ENCODE peak calls at places on chromosomes 4 and X, in nine cellular contexts. Y is breast epithelium, R is psoas muscle, E is body of pancreas, P is mammary epithelial cell, V is heart right ventricle, O is prostate gland, F is HFF-Myc, C is endothelial cell of umbilical vein. L is an unnamed sample.

GRCh38 chrX:148385471-148385870 is 114.9 kb upstream of the AFF2 start:
- DNase-seq in Y (no peak), R (no peak), E (no peak), P (no peak), V (no peak), O (no peak), F (no peak), C (no peak), L (no peak)

GRCh38 chr4:106659386-106659785 is 290.8 kb upstream of the GIMD1 start:
- DNase-seq in Y (no peak), R (no peak), E (no peak), P (peak; percentile 69), V (no peak), O (no peak), F (no peak), C (no peak), L (no peak)

GRCh38 chrX:2892816-2893215 is 36.3 kb downstream of the ARSD start:
- DNase-seq in Y (no peak), R (no peak), E (no peak), P (no peak), V (no peak), O (no peak), F (no peak), C (no peak), L (no peak)

GRCh38 chr4:98745372-98745771 is 87.0 kb upstream of the TSPAN5 start:
- DNase-seq in Y (no peak), R (no peak), E (no peak), P (peak; percentile 32), V (no peak), O (no peak), F (no peak), C (no peak), L (no peak)

GRCh38 chr4:76850010-76850441 is 47.9 kb downstream of the SOWAHB start:
- DNase-seq in Y (peak; percentile 27), R (no peak), E (no peak), P (peak; percentile 97), V (no peak), O (peak; percentile 81), F (peak; percentile 75), C (peak; percentile 76), L (peak; percentile 72)

GRCh38 chr4:77782102-77782835 is 36.9 kb downstream of the CNOT6L start:
- DNase-seq in Y (no peak), R (no peak), E (no peak), P (no peak), V (no peak), O (no peak), F (no peak), C (no peak), L (no peak)

GRCh38 chr4:786861-787300 is 39.0 kb downstream of the CPLX1 start:
- DNase-seq in Y (no peak), R (no peak), E (no peak), P (no peak), V (peak; percentile 63), O (no peak), F (no peak), C (peak; percentile 35), L (no peak)

GRCh38 chrX:154735695-154736393 is 15.0 kb downstream of the GAB3 start:
- DNase-seq in Y (no peak), R (peak; percentile 75), E (peak; percentile 21), P (peak; percentile 41), V (peak; percentile 57), O (no peak), F (no peak), C (peak; percentile 78), L (no peak)

GRCh38 chrX:118550792-118551191 is 55.2 kb downstream of the DOCK11 start:
- DNase-seq in Y (no peak), R (no peak), E (no peak), P (peak; percentile 71), V (no peak), O (no peak), F (no peak), C (no peak), L (no peak)

GRCh38 chrX:41518841-41519220 is 71.7 kb downstream of the NYX start:
- DNase-seq in Y (no peak), R (no peak), E (no peak), P (peak; percentile 21), V (no peak), O (no peak), F (no peak), C (no peak), L (no peak)

GRCh38 chrX:22629105-22629725 is 356.5 kb downstream of the CBLL2 start:
- DNase-seq in Y (no peak), R (no peak), E (no peak), P (peak; percentile 65), V (no peak), O (no peak), F (no peak), C (peak; percentile 20), L (no peak)

GRCh38 chrX:8783100-8784098 is 17.8 kb downstream of the FAM9A start:
- DNase-seq in Y (no peak), R (no peak), E (peak; percentile 62), P (no peak), V (no peak), O (no peak), F (no peak), C (peak; percentile 33), L (no peak)

GRCh38 chr4:10336471-10336870 is 120.8 kb downstream of the ZNF518B start:
- DNase-seq in Y (no peak), R (no peak), E (no peak), P (peak; percentile 89), V (no peak), O (no peak), F (no peak), C (no peak), L (no peak)

GRCh38 chr4:27318740-27319139 is 458.1 kb downstream of the STIM2 start:
- DNase-seq in Y (no peak), R (no peak), E (peak; percentile 25), P (peak; percentile 24), V (no peak), O (no peak), F (peak; percentile 10), C (no peak), L (no peak)

GRCh38 chrX:131609480-131609879 is 65.6 kb downstream of the OR13H1 start:
- DNase-seq in Y (no peak), R (no peak), E (no peak), P (no peak), V (no peak), O (no peak), F (no peak), C (no peak), L (no peak)

GRCh38 chrX:154695913-154696312 is 42.5 kb upstream of the CTAG2 start:
- DNase-seq in Y (no peak), R (no peak), E (no peak), P (no peak), V (no peak), O (no peak), F (no peak), C (no peak), L (no peak)

GRCh38 chr4:155025762-155026457 is 182.5 kb upstream of the NPY2R start:
- DNase-seq in Y (no peak), R (no peak), E (peak; percentile 77), P (peak; percentile 36), V (peak; percentile 15), O (peak; percentile 10), F (no peak), C (peak; percentile 85), L (no peak)

DNA sequence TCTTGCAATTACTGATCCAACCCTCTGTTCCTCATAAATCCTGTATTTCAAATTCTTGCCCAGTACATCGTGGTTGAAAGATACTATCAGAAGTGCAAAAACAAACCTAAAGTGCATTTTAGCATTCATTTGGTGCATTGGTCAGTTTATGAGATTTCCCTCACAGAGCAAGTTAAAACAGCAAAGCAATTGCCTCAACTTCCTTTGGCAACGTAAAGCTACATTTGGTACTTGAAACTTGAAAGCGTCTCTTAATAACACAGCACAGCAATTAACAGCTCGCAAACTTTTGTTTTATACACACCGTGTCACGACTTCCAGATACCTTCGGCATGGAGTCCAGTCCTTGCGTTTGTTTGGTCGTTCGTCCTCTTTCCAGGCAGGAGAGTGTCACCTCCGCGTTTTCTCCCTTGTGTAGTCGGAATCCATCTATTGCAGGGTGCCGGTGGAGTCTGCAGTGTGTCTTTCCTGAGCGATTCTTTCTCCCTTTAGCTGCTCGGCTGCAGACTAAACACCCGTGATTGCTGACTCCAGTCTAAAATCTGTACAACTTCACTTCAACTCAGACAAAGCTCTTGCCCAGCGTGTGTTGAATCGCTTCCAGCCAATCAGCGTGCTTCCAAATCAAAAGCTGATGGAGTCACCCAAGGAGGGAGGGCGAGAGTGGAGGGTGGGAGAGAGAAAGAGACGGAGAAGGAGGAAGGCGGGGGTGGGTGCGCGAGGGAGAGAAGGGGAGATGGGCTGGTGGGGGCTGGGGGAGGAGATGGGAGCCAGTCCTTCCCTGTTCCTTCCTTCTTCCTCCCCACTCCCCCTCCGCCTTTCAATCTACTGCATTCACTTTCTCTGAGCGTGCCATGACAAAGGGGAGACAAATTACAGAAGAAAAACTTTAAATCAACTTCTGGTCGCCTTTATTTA is at the start of gene PCDH18:
- DNase-seq in Y (peak; percentile 79), R (peak; percentile 91), E (peak; percentile 44), P (peak; percentile 15), V (peak; percentile 75), O (peak; percentile 76), F (peak; percentile 100), C (peak; percentile 90), L (peak; percentile 63)
- H3K4me3 ChIP-seq in Y (peak within 1 kb of the TSS; percentile 58), R (peak within 1 kb of the TSS; percentile 65), E (no peak within 1 kb of the TSS), P (peak within 1 kb of the TSS; percentile 35), V (peak within 1 kb of the TSS; percentile 24), O (peak within 1 kb of the TSS; percentile 40), F (peak within 1 kb of the TSS; percentile 79), C (peak within 1 kb of the TSS; percentile 58), L (peak within 1 kb of the TSS; percentile 57)

GRCh38 chrX:10016516-10017132 is 49.5 kb downstream of the CLDN34 start:
- DNase-seq in Y (no peak), R (no peak), E (no peak), P (no peak), V (no peak), O (peak; percentile 12), F (no peak), C (peak; percentile 34), L (no peak)
- H3K4me3 ChIP-seq in Y (peak overlapping the region; percentile 51), R (peak overlapping the region; percentile 71), E (peak overlapping the region; percentile 12), P (peak overlapping the region; percentile 54), V (peak overlapping the region; percentile 44), O (peak overlapping the region; percentile 47), F (peak overlapping the region; percentile 61), C (peak overlapping the region; percentile 83), L (peak overlapping the region; percentile 54)

DNA sequence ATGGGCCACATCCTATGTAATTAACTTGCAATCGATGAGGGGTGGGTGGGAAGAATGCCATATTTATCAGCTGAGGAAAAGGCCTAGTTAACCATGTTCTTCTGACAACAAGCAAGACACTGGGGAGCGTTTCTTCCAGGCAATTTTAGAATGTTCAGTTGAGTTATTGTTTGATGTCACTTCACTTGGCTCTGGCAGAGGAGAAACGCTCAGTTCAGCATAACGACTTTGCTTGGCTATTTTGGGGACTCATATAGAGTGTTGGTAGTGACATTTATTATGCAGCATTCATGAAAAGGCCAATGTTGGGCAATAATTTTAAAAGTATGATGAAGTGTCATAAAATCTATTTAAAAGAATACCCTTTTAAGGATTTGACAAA is 650 bp downstream of the SYNPO2 start:
- DNase-seq in Y (no peak), R (no peak), E (no peak), P (no peak), V (no peak), O (no peak), F (no peak), C (no peak), L (no peak)
- H3K4me3 ChIP-seq in Y (peak overlapping the region; percentile 38), R (peak overlapping the region; percentile 75), E (no peak overlapping the region), P (peak overlapping the region; percentile 62), V (peak overlapping the region; percentile 34), O (peak overlapping the region; percentile 37), F (peak overlapping the region; percentile 54), C (no peak overlapping the region), L (no peak overlapping the region)

GRCh38 chr4:140344111-140344510 is 29.3 kb upstream of the SCOC start:
- DNase-seq in Y (no peak), R (no peak), E (peak; percentile 23), P (no peak), V (no peak), O (no peak), F (no peak), C (no peak), L (no peak)
- H3K4me3 ChIP-seq in Y (no peak overlapping the region), R (no peak overlapping the region), E (no peak overlapping the region), P (no peak overlapping the region), V (no peak overlapping the region), O (no peak overlapping the region), F (no peak overlapping the region), C (no peak overlapping the region), L (peak overlapping the region; percentile 13)